ENCODE peak calls at places on chromosomes 7 and 10, in ten cellular contexts. P, M, D, N, K, B, L, U, R and O are unnamed samples.
A peak's percentile ranks its signal among the peaks of the same experiment; 100 is the strongest.

GRCh38 chr7:155973451-155973997 is 161.3 kb upstream of the SHH start:
- DNase-seq in N (no peak), U (no peak), P (no peak), M (no peak), R (no peak), K (peak; percentile 21), D (peak; percentile 30), L (peak; percentile 56), B (no peak), O (no peak)

GRCh38 chr10:96541921-96542320 is 28.2 kb upstream of the TLL2 start:
- DNase-seq in R (no peak), D (no peak), N (no peak), B (no peak), M (no peak), P (no peak), L (no peak), U (peak; percentile 29), K (no peak), O (no peak)

GRCh38 chr10:130757821-130758489 is 553.6 kb downstream of the TCERG1L start:
- DNase-seq in D (no peak), R (no peak), L (peak; percentile 63), M (no peak), K (peak; percentile 21), B (no peak), U (no peak), P (no peak), N (no peak), O (no peak)

GRCh38 chr10:20492447-20492846 is 404.7 kb downstream of the NEBL start:
- DNase-seq in N (no peak), M (peak; percentile 6), U (no peak), D (no peak), P (no peak), L (no peak), R (no peak), B (no peak), K (no peak), O (no peak)

GRCh38 chr10:73131913-73132686 is 21.8 kb downstream of the NUDT13 start:
- DNase-seq in M (no peak), N (no peak), K (no peak), P (no peak), R (no peak), D (no peak), L (no peak), B (no peak), U (no peak), O (peak; percentile 45)

GRCh38 chr10:117980755-117981525 is 65.8 kb downstream of the RAB11FIP2 start:
- DNase-seq in K (no peak), R (no peak), D (no peak), P (no peak), B (no peak), N (no peak), U (no peak), M (no peak), L (no peak), O (no peak)

GRCh38 chr7:66313913-66314568 is 108.9 kb downstream of the TPST1 start:
- DNase-seq in L (no peak), P (no peak), R (no peak), K (no peak), U (no peak), D (no peak), M (no peak), N (no peak), B (no peak), O (no peak)

GRCh38 chr7:34430456-34430855 is 227.6 kb upstream of the NPSR1 start:
- DNase-seq in P (no peak), M (peak; percentile 30), B (no peak), U (peak; percentile 44), R (peak; percentile 4), N (peak; percentile 1), K (no peak), L (no peak), D (no peak), O (no peak)

GRCh38 chr10:79130846-79131245 is 62.1 kb downstream of the ZMIZ1 start:
- DNase-seq in K (no peak), L (no peak), R (no peak), D (no peak), U (no peak), N (no peak), B (no peak), P (no peak), M (no peak), O (no peak)

GRCh38 chr7:15326044-15326644 is 235.7 kb downstream of the AGMO start:
- DNase-seq in L (no peak), M (peak; percentile 31), N (peak; percentile 9), K (no peak), P (no peak), B (no peak), D (no peak), U (peak; percentile 35), R (peak; percentile 34), O (no peak)

GRCh38 chr7:143351060-143351459 is 11.5 kb downstream of the FAM131B start:
- DNase-seq in D (no peak), M (no peak), U (no peak), L (no peak), N (no peak), K (no peak), P (no peak), R (no peak), B (no peak), O (no peak)

GRCh38 chr7:94276797-94277196 is 117.9 kb upstream of the COL1A2 start:
- DNase-seq in M (peak; percentile 57), P (peak; percentile 36), U (peak; percentile 59), R (no peak), L (no peak), B (no peak), N (no peak), K (no peak), D (no peak), O (no peak)

GRCh38 chr10:129962558-129963075 is 1.5 kb downstream of the EBF3 start:
- DNase-seq in R (no peak), P (no peak), B (no peak), M (no peak), K (no peak), D (no peak), L (no peak), N (no peak), U (no peak), O (no peak)

GRCh38 chr7:155291045-155291530 is 6.6 kb upstream of the INSIG1 start:
- DNase-seq in B (peak; percentile 49), R (peak; percentile 80), M (peak; percentile 67), P (no peak), D (peak; percentile 85), L (no peak), U (peak; percentile 66), K (no peak), N (peak; percentile 95), O (peak; percentile 70)

GRCh38 chr7:24715661-24716479 is 41.4 kb downstream of the GSDME start:
- DNase-seq in R (peak; percentile 22), B (no peak), D (no peak), M (peak; percentile 60), P (no peak), L (peak; percentile 70), U (peak; percentile 66), K (no peak), N (peak; percentile 62), O (no peak)

GRCh38 chr10:29630205-29631048 is 4.3 kb downstream of the SVIL start:
- DNase-seq in B (no peak), U (no peak), P (no peak), L (no peak), D (no peak), M (no peak), R (no peak), N (no peak), K (no peak), O (peak; percentile 20)

DNA sequence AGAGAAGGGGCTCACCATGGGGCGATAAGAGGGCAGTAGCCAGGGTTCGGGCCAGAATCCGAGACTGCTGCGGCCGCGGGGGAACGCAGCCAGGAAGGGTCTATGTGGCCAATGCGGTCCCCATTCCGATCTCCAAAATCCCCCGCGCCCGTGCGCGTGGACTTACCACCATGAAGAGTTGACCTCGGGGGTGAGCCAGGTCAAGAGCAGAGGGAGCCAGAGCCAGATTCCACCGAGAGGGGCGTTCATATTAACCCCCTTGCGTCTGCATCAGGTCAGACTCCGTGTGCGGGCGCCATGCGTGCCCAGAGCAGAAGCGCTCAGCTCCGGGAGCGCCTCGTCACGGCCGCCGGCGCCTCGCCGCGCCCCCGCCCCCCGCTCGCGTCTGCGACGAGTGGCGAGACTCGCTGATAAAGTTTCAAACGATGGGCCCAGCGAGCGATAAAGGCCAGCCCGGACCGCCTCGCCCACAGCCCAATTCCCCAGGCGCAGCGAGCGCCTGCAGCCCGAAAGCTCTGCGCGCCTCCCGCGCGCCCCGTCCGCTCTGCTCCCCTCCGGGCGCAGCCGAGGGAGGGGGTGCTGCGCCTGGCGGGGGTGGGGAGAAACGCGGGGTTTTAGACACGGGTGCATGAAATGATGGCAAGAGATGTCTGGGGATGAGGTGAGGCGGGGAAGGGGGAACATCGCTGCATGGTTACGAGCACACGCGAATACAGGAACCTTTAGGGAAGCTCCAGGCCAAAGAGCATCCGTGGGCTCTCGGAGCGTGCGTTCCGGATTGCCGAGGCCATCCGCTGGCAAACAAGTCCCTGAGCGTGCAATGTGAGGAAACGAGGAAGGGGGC is at the start of gene WNT2:
- DNase-seq in R (no peak), U (peak; percentile 22), D (no peak), B (no peak), N (no peak), L (no peak), P (no peak), M (peak; percentile 44), K (no peak), O (no peak)
- H3K4me3 ChIP-seq in R (no peak within 1 kb of the TSS), U (peak within 1 kb of the TSS; percentile 45), D (peak within 1 kb of the TSS; percentile 33), B (peak within 1 kb of the TSS; percentile 41), N (no peak within 1 kb of the TSS), L (peak within 1 kb of the TSS; percentile 47), P (peak within 1 kb of the TSS; percentile 35), M (peak within 1 kb of the TSS; percentile 47), K (peak within 1 kb of the TSS; percentile 36), O (peak within 1 kb of the TSS; percentile 32)

GRCh38 chr10:62817120-62817762 is 1.1 kb upstream of the EGR2 start:
- DNase-seq in P (peak; percentile 65), K (peak; percentile 75), L (peak; percentile 93), M (peak; percentile 27), U (peak; percentile 28), D (peak; percentile 77), R (no peak), B (peak; percentile 70), N (peak; percentile 58), O (peak; percentile 68)
- TF ChIP-seq POLR2A in P (no peak), K (no peak), L (no peak), M (no peak), U (peak; percentile 23), D (no peak), R (no peak), B (no peak), N (no peak), O (no peak)

GRCh38 chr7:90244909-90245841 is at the start of gene CFAP69:
- DNase-seq in N (peak; percentile 95), M (peak; percentile 89), P (peak; percentile 93), K (peak; percentile 95), U (peak; percentile 78), B (peak; percentile 91), L (peak; percentile 95), D (peak; percentile 96), R (peak; percentile 73), O (peak; percentile 94)
- TF ChIP-seq CTCF in N (peak; percentile 26), M (no peak), P (peak; percentile 56), K (peak; percentile 46), U (peak; percentile 24), B (no peak), L (peak; percentile 58), D (no peak), R (peak; percentile 30), O (no peak)

DNA sequence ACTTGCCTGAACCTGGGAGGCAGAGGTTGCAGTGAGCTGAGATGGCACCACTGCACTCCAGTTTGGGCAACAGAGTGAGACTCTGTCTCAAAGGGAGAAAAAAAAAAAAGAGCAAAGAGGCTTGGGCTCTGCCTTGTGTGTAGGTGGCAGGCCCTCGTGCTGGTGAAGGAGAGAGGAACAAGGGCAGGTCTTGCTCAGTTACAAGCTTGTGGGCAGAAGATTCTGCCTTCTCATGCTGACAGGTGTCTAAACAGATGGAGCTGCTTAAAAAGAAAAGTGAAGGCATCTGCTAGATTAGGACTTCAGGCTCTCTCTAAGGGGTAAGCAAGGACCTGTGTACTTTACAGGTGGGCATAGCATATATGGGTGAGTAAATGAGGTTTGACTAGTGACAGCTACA is 65.5 kb upstream of the TRIM8 start:
- DNase-seq in L (no peak), M (peak; percentile 14), K (no peak), U (no peak), R (no peak), B (no peak), N (no peak), D (no peak), P (no peak), O (no peak)
- H3K4me3 ChIP-seq in L (no peak overlapping the region), M (no peak overlapping the region), K (no peak overlapping the region), U (no peak overlapping the region), R (no peak overlapping the region), B (no peak overlapping the region), N (no peak overlapping the region), D (no peak overlapping the region), P (no peak overlapping the region), O (no peak overlapping the region)